ENCODE peak calls at places on chromosomes 3 and 15, in ten cellular contexts. K is AG09309; S is stimulated activated CD8-positive, alpha-beta memory T cell treated with anti-CD3 and anti-CD28 coated beads, Interleukin-4, amount 100 ng/mL, for 4 hours; G is progenitor cell of endocrine pancreas; Y is naive thymus-derived CD8-positive, alpha-beta T cell; I is globus pallidus; F is HTR-8/SVneo; L is Daoy; M is neural crest cell; T is right lobe of liver. D is an unnamed sample.

GRCh38 chr3:185330238-185330637 is 32.7 kb upstream of the MAP3K13 start:
- DNase-seq in K (no peak), S (no peak), G (no peak), Y (no peak), I (peak), F (no peak), L (no peak), M (no peak), T (no peak), D (no peak)

GRCh38 chr15:84947947-84948830 is 33.5 kb upstream of the PDE8A start:
- DNase-seq in K (peak), S (no peak), G (no peak), Y (no peak), I (no peak), F (peak), L (peak), M (no peak), T (no peak), D (peak)

GRCh38 chr3:194023501-194024280 is 112.3 kb upstream of the HES1 start:
- DNase-seq in K (no peak), S (no peak), G (no peak), Y (no peak), I (no peak), F (no peak), L (no peak), M (peak), T (no peak), D (no peak)

GRCh38 chr3:141242722-141243092 is 11.1 kb downstream of the PXYLP1 start:
- DNase-seq in K (no peak), S (no peak), G (no peak), Y (no peak), I (no peak), F (no peak), L (no peak), M (no peak), T (no peak), D (no peak)

GRCh38 chr3:167102071-167102470 is 278.0 kb downstream of the ZBBX start:
- DNase-seq in K (no peak), S (no peak), G (no peak), Y (no peak), I (no peak), F (no peak), L (no peak), M (no peak), T (no peak), D (no peak)

GRCh38 chr3:41050149-41050548 is 149.2 kb upstream of the CTNNB1 start:
- DNase-seq in K (no peak), S (no peak), G (no peak), Y (no peak), I (no peak), F (no peak), L (no peak), M (no peak), T (no peak), D (no peak)

GRCh38 chr3:113914646-113915045 is 33.2 kb upstream of the ZDHHC23 start:
- DNase-seq in K (peak), S (no peak), G (no peak), Y (no peak), I (no peak), F (no peak), L (peak), M (no peak), T (no peak), D (peak)

GRCh38 chr3:127679534-127680145 is 6.9 kb downstream of the ABTB1 start:
- DNase-seq in K (no peak), S (no peak), G (no peak), Y (no peak), I (no peak), F (no peak), L (no peak), M (no peak), T (peak), D (no peak)

GRCh38 chr3:69181592-69182211 is 59.3 kb upstream of the LMOD3 start:
- DNase-seq in K (no peak), S (no peak), G (no peak), Y (no peak), I (peak), F (peak), L (peak), M (peak), T (no peak), D (no peak)

GRCh38 chr15:48332642-48333034 is 1.4 kb downstream of the DUT start:
- DNase-seq in K (no peak), S (no peak), G (no peak), Y (no peak), I (no peak), F (no peak), L (peak), M (no peak), T (no peak), D (no peak)

GRCh38 chr3:194592798-194593752 is 40.1 kb downstream of the TMEM44 start:
- DNase-seq in K (peak), S (no peak), G (no peak), Y (no peak), I (no peak), F (peak), L (peak), M (no peak), T (no peak), D (peak)

D was measured in skeletal muscle cell.